ENCODE peak calls at places on chromosome 14, in five cellular contexts. One of them, this sample, is unnamed.
A peak's percentile ranks its signal among the peaks of the same experiment; 100 is the strongest.

GRCh38 chr14:83044001-83044400 is 1510.3 kb upstream of the SEL1L start:
- DNase-seq in transverse colon: no peak
- DNase-seq in fibroblast of pulmonary artery: no peak
- DNase-seq in HCT116: no peak
- DNase-seq in lower leg skin: no peak
- DNase-seq in this sample: no peak

GRCh38 chr14:66635435-66635834 is 127.5 kb downstream of the GPHN start:
- DNase-seq in fibroblast of pulmonary artery: peak; percentile 17
- DNase-seq in HCT116: no peak
- DNase-seq in transverse colon: no peak
- DNase-seq in lower leg skin: no peak
- DNase-seq in this sample: no peak

GRCh38 chr14:34701808-34702207 is 12.6 kb downstream of the CFL2 start:
- DNase-seq in HCT116: no peak
- DNase-seq in fibroblast of pulmonary artery: no peak
- DNase-seq in lower leg skin: no peak
- DNase-seq in transverse colon: no peak
- DNase-seq in this sample: no peak

GRCh38 chr14:35349496-35349895 is 55.1 kb downstream of the NFKBIA start:
- DNase-seq in HCT116: no peak
- DNase-seq in fibroblast of pulmonary artery: no peak
- DNase-seq in transverse colon: no peak
- DNase-seq in lower leg skin: no peak
- DNase-seq in this sample: no peak

GRCh38 chr14:80427101-80427500 is 215.8 kb upstream of the DIO2 start:
- DNase-seq in fibroblast of pulmonary artery: peak; percentile 46
- DNase-seq in HCT116: no peak
- DNase-seq in transverse colon: no peak
- DNase-seq in lower leg skin: no peak
- DNase-seq in this sample: peak; percentile 44

GRCh38 chr14:22313172-22313801 is 275.7 kb downstream of the DAD1 start:
- DNase-seq in transverse colon: no peak
- DNase-seq in lower leg skin: no peak
- DNase-seq in HCT116: no peak
- DNase-seq in fibroblast of pulmonary artery: no peak
- DNase-seq in this sample: peak; percentile 19

GRCh38 chr14:105136401-105137322 is 31.9 kb downstream of the JAG2 start:
- DNase-seq in HCT116: no peak
- DNase-seq in lower leg skin: peak; percentile 79
- DNase-seq in transverse colon: no peak
- DNase-seq in fibroblast of pulmonary artery: no peak
- DNase-seq in this sample: no peak

GRCh38 chr14:101743701-101744100 is 17.8 kb upstream of the PPP2R5C start:
- DNase-seq in transverse colon: no peak
- DNase-seq in fibroblast of pulmonary artery: no peak
- DNase-seq in HCT116: no peak
- DNase-seq in lower leg skin: no peak
- DNase-seq in this sample: no peak

GRCh38 chr14:29821665-29822429 is 105.8 kb downstream of the PRKD1 start:
- DNase-seq in transverse colon: no peak
- DNase-seq in HCT116: no peak
- DNase-seq in lower leg skin: no peak
- DNase-seq in fibroblast of pulmonary artery: peak; percentile 53
- DNase-seq in this sample: peak; percentile 28

GRCh38 chr14:23827100-23827892 is 126.3 kb upstream of the DHRS4 start:
- DNase-seq in lower leg skin: no peak
- DNase-seq in fibroblast of pulmonary artery: no peak
- DNase-seq in transverse colon: no peak
- DNase-seq in HCT116: no peak
- DNase-seq in this sample: no peak

GRCh38 chr14:23828611-23829010 is 125.0 kb upstream of the DHRS4 start:
- DNase-seq in transverse colon: no peak
- DNase-seq in HCT116: no peak
- DNase-seq in fibroblast of pulmonary artery: no peak
- DNase-seq in lower leg skin: no peak
- DNase-seq in this sample: no peak

GRCh38 chr14:23831591-23831990 is 122.0 kb upstream of the DHRS4 start:
- DNase-seq in fibroblast of pulmonary artery: no peak
- DNase-seq in transverse colon: no peak
- DNase-seq in HCT116: no peak
- DNase-seq in lower leg skin: no peak
- DNase-seq in this sample: no peak

GRCh38 chr14:23829736-23830474 is 123.7 kb upstream of the DHRS4 start:
- DNase-seq in HCT116: peak; percentile 93
- DNase-seq in lower leg skin: no peak
- DNase-seq in transverse colon: peak; percentile 43
- DNase-seq in fibroblast of pulmonary artery: peak; percentile 83
- DNase-seq in this sample: peak; percentile 88

DNA sequence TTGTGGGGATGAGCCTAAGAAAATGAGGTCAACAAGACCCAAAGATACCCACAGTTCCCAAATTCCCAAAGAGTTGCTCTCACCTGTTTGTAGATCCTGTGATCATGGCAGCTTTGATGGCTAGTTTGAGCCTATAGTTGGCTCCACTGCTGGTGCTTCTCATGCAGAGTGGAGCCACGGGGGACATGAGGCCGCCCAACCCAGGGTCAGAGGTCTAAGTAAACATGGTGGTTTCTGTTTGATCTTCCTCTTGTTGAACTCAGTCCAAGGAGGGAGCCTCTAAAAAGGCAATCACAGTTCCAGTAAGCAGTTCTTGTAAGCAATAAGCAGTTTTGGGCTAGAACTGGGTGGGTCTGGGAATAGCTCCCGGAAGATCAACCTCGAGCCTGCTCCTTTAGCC is 125.6 kb upstream of the DHRS4 start:
- DNase-seq in transverse colon: no peak
- DNase-seq in lower leg skin: no peak
- DNase-seq in HCT116: no peak
- DNase-seq in fibroblast of pulmonary artery: no peak
- DNase-seq in this sample: no peak
- TF ChIP-seq CTCF in transverse colon: no peak
- TF ChIP-seq CTCF in lower leg skin: no peak
- TF ChIP-seq CTCF in HCT116: no peak
- TF ChIP-seq CTCF in fibroblast of pulmonary artery: no peak
- TF ChIP-seq CTCF in this sample: no peak

GRCh38 chr14:20818861-20819260 is 16.2 kb upstream of the RNASE1 start:
- DNase-seq in lower leg skin: no peak
- DNase-seq in fibroblast of pulmonary artery: no peak
- DNase-seq in transverse colon: no peak
- DNase-seq in HCT116: no peak
- DNase-seq in this sample: no peak
- TF ChIP-seq CTCF in lower leg skin: no peak
- TF ChIP-seq CTCF in fibroblast of pulmonary artery: no peak
- TF ChIP-seq CTCF in transverse colon: peak; percentile 32
- TF ChIP-seq CTCF in HCT116: peak; percentile 16
- TF ChIP-seq CTCF in this sample: no peak

GRCh38 chr14:103607822-103608221 is 21.2 kb upstream of the KLC1 start:
- DNase-seq in transverse colon: no peak
- DNase-seq in lower leg skin: no peak
- DNase-seq in fibroblast of pulmonary artery: no peak
- DNase-seq in HCT116: no peak
- DNase-seq in this sample: no peak

GRCh38 chr14:103604620-103605019 is 24.4 kb upstream of the KLC1 start:
- DNase-seq in transverse colon: no peak
- DNase-seq in fibroblast of pulmonary artery: no peak
- DNase-seq in lower leg skin: no peak
- DNase-seq in HCT116: no peak
- DNase-seq in this sample: no peak

GRCh38 chr14:103611215-103611614 is 17.8 kb upstream of the KLC1 start:
- DNase-seq in lower leg skin: no peak
- DNase-seq in HCT116: no peak
- DNase-seq in fibroblast of pulmonary artery: no peak
- DNase-seq in transverse colon: no peak
- DNase-seq in this sample: no peak

DNA sequence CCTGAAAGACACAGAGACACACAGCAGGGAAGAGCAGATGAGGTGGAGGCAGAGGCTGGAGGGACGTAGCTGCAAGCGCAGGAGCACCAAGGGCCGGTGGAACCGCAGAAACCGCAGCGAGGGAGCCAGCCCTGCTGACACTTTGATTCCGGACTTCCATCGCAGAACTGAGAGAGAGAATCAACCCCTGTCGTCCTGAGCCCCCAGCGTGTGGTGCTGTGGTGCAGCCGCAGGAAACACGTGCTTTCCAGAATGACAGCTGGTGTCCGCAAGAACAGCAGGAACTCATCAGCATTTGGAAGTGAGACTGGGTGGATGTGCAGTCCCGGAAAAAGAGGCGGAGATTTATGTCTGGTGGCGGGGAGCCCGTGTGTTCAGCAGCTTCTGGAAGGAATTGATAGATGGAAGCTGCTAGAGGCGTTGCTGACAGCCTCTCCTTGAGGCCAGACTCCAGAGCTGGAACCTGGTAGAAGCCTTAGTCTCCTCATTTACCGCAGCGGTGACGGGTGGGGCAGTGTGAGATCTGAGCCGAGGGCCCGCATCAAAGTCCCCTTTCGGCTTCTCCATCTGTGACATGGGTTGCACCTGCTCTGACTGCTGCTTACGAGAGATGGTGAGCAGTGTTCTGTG is 21.9 kb upstream of the KLC1 start:
- DNase-seq in transverse colon: peak; percentile 81
- DNase-seq in HCT116: no peak
- DNase-seq in lower leg skin: peak; percentile 94
- DNase-seq in fibroblast of pulmonary artery: peak; percentile 90
- DNase-seq in this sample: peak; percentile 93
- TF ChIP-seq CTCF in transverse colon: no peak
- TF ChIP-seq CTCF in HCT116: no peak
- TF ChIP-seq CTCF in lower leg skin: no peak
- TF ChIP-seq CTCF in fibroblast of pulmonary artery: peak; percentile 21
- TF ChIP-seq CTCF in this sample: peak; percentile 35

GRCh38 chr14:69712217-69712565 is 54.8 kb upstream of the SRSF5 start:
- DNase-seq in fibroblast of pulmonary artery: no peak
- DNase-seq in lower leg skin: no peak
- DNase-seq in transverse colon: no peak
- DNase-seq in HCT116: no peak
- DNase-seq in this sample: no peak

GRCh38 chr14:69712637-69713088 is 54.3 kb upstream of the SRSF5 start:
- DNase-seq in transverse colon: peak; percentile 83
- DNase-seq in lower leg skin: peak; percentile 85
- DNase-seq in fibroblast of pulmonary artery: no peak
- DNase-seq in HCT116: no peak
- DNase-seq in this sample: no peak

GRCh38 chr14:69711471-69712216 is 55.3 kb upstream of the SRSF5 start:
- DNase-seq in fibroblast of pulmonary artery: no peak
- DNase-seq in transverse colon: peak; percentile 26
- DNase-seq in lower leg skin: no peak
- DNase-seq in HCT116: no peak
- DNase-seq in this sample: no peak

GRCh38 chr14:69713976-69714716 is 52.8 kb upstream of the SRSF5 start:
- DNase-seq in transverse colon: peak; percentile 32
- DNase-seq in lower leg skin: no peak
- DNase-seq in fibroblast of pulmonary artery: no peak
- DNase-seq in HCT116: no peak
- DNase-seq in this sample: no peak

DNA sequence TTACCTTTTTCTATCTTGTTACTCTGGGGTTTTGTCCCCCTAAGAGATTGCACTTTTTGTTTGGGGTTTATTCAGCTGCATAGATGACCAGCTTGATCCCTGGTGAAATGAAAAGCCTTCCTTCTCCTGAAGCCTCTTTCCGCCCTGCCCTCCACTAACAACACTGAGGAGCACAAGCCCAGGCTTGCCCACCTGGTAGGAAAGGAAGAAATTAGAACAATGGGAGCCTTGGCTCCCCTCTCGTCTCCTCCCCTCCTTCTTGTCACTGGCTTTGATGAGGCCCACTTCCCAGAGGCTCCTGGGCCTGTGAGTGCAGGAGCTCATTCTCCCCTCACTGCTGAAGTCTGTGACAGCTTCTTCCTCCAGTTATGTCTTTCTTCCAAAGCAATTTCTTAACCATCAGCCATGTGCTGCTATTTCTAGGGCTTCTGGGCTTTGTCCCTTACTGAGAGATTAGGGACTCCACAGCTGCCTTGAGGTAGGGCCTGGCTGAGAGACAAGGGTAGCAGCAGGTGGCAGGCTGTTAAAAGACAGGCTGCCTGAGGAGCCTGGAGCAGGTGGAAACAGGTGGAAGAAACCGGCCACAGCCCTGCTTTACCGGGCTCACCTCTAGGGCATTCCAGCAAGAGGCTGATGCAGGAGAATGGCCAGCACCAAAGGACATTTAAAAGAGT is 53.7 kb upstream of the SRSF5 start:
- DNase-seq in transverse colon: peak; percentile 47
- DNase-seq in lower leg skin: no peak
- DNase-seq in HCT116: no peak
- DNase-seq in fibroblast of pulmonary artery: no peak
- DNase-seq in this sample: no peak
- TF ChIP-seq CTCF in transverse colon: peak; percentile 38
- TF ChIP-seq CTCF in lower leg skin: no peak
- TF ChIP-seq CTCF in HCT116: no peak
- TF ChIP-seq CTCF in fibroblast of pulmonary artery: no peak
- TF ChIP-seq CTCF in this sample: no peak

DNA sequence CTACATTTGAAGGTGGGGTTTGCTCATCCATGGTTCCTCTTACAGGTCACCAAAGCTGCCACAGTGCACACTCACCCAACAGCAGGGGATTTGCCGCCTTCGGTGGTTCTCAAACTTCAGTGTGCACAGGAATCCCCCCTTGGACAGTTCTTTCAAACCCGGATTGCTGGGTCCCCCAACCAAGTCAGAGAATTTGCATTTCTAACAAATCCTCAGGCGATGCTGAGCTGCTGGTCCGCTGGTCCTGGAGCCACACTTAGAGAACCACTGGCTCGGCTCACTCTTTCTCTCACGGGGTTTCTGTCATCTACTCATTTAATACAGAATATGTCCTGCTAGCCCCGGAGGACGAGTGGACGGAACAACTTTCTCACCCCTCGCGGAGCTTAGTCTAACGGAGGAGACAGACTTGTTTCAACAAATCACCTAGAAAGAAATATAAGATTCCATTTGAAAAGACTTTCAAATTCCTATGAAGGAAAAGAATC is 24.1 kb upstream of the ZFP36L1 start:
- DNase-seq in fibroblast of pulmonary artery: no peak
- DNase-seq in HCT116: no peak
- DNase-seq in lower leg skin: no peak
- DNase-seq in transverse colon: no peak
- DNase-seq in this sample: no peak
- TF ChIP-seq CTCF in fibroblast of pulmonary artery: no peak
- TF ChIP-seq CTCF in HCT116: no peak
- TF ChIP-seq CTCF in lower leg skin: no peak
- TF ChIP-seq CTCF in transverse colon: no peak
- TF ChIP-seq CTCF in this sample: no peak

DNA sequence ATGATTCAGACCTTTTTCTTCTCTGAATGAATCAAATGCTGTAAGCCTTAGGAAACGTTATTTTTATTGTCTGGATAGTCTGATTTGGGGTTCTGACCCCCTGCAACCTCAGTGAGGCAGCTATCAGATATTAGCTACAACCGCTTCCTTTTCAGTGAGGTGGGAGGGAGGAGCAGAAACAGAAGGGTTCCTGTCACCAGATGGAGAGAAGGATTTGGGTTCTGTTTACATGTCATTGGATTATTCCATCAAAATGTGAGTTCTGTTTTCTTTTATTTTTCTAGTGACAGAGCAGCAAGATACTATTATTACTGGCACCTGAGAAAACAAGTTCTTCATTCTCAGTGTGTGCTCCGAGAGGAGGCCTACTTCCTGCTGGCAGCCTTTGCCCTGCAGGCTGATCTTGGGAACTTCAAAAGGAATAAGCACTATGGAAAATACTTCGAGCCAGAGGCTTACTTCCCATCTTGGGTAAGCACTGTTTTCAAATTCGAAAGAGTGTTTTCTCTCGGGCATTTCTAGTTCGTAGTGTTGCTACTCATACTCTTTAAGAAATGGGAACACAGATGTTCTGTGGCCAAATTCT is 52.8 kb downstream of the FRMD6 start:
- DNase-seq in fibroblast of pulmonary artery: no peak
- DNase-seq in HCT116: no peak
- DNase-seq in transverse colon: no peak
- DNase-seq in lower leg skin: no peak
- DNase-seq in this sample: no peak
- TF ChIP-seq CTCF in fibroblast of pulmonary artery: no peak
- TF ChIP-seq CTCF in HCT116: no peak
- TF ChIP-seq CTCF in transverse colon: no peak
- TF ChIP-seq CTCF in lower leg skin: no peak
- TF ChIP-seq CTCF in this sample: no peak

This sample was measured in fibroblast of mammary gland.